ENCODE peak calls at places on chromosomes 3 and 15, in six cellular contexts. Z is AG09319; U is stimulated activated CD8-positive, alpha-beta memory T cell treated with anti-CD3 and anti-CD28 coated beads, Interleukin-15, amount 100 ng/mL, for 4 hours; T is naive B cell; A is thoracic aorta; X is T47D. F is an unnamed sample.

GRCh38 chr15:85318048-85318731 is 62.2 kb upstream of the AKAP13 start:
- DNase-seq in Z (peak), U (no peak), T (no peak), A (no peak), X (no peak), F (peak)

GRCh38 chr15:92878593-92879053 is 21.5 kb upstream of the CHD2 start:
- DNase-seq in Z (no peak), U (no peak), T (no peak), A (no peak), X (no peak), F (no peak)

GRCh38 chr3:43316783-43317460 is 30.6 kb downstream of the SNRK start:
- DNase-seq in Z (no peak), U (no peak), T (no peak), A (no peak), X (no peak), F (no peak)

GRCh38 chr15:66743703-66744536 is 41.9 kb downstream of the SMAD6 start:
- DNase-seq in Z (no peak), U (no peak), T (no peak), A (no peak), X (no peak), F (no peak)

GRCh38 chr3:51637941-51638471 is 33.0 kb upstream of the TEX264 start:
- DNase-seq in Z (peak), U (no peak), T (peak), A (no peak), X (peak), F (peak)

GRCh38 chr3:53815067-53815466 is 31.2 kb downstream of the CHDH start:
- DNase-seq in Z (no peak), U (no peak), T (no peak), A (no peak), X (no peak), F (no peak)

GRCh38 chr3:133384331-133385027 is 15.4 kb upstream of the BFSP2 start:
- DNase-seq in Z (peak), U (no peak), T (no peak), A (no peak), X (peak), F (peak)

GRCh38 chr3:72494076-72495000 is 353.9 kb downstream of the SHQ1 start:
- DNase-seq in Z (no peak), U (no peak), T (no peak), A (no peak), X (no peak), F (no peak)

GRCh38 chr15:48865387-48866079 is 12.4 kb upstream of the EID1 start:
- DNase-seq in Z (no peak), U (no peak), T (no peak), A (no peak), X (no peak), F (peak)

GRCh38 chr15:90580541-90580940 is 50.8 kb downstream of the CRTC3 start:
- DNase-seq in Z (no peak), U (no peak), T (no peak), A (no peak), X (no peak), F (no peak)

GRCh38 chr3:194661374-194661773 is 10.6 kb downstream of the LSG1 start:
- DNase-seq in Z (no peak), U (no peak), T (no peak), A (no peak), X (no peak), F (no peak)

GRCh38 chr15:22961661-22962221 is 18.4 kb downstream of the CYFIP1 start:
- DNase-seq in Z (no peak), U (no peak), T (no peak), A (no peak), X (no peak), F (no peak)

GRCh38 chr15:68112711-68113110 is 58.6 kb downstream of the PIAS1 start:
- DNase-seq in Z (no peak), U (no peak), T (no peak), A (no peak), X (no peak), F (no peak)

GRCh38 chr3:173025941-173026340 is 115.1 kb downstream of the SPATA16 start:
- DNase-seq in Z (no peak), U (no peak), T (no peak), A (no peak), X (no peak), F (no peak)

GRCh38 chr15:38564557-38565286 is at the start of gene RASGRP1:
- DNase-seq in Z (no peak), U (peak), T (peak), A (no peak), X (peak), F (peak)

GRCh38 chr15:26628879-26629529 is 143.9 kb downstream of the GABRB3 start:
- DNase-seq in Z (peak), U (no peak), T (no peak), A (no peak), X (no peak), F (peak)

GRCh38 chr15:80958818-80959495 is 30.7 kb downstream of the MESD start:
- DNase-seq in Z (no peak), U (no peak), T (no peak), A (no peak), X (no peak), F (no peak)

GRCh38 chr3:30258426-30259392 is 347.7 kb upstream of the TGFBR2 start:
- DNase-seq in Z (no peak), U (no peak), T (no peak), A (no peak), X (no peak), F (no peak)